ENCODE peak calls at places on chromosomes 4 and X, in six cellular contexts. N is fibroblast of the aortic adventitia, U is choroid plexus epithelial cell, Z is GM12865, H is heart left ventricle, F is B cell. K is an unnamed sample.

GRCh38 chr4:88015659-88016295 is 8.3 kb downstream of the PKD2 start:
- DNase-seq in Z (no peak), H (no peak), N (no peak), U (no peak), F (no peak), K (no peak)

GRCh38 chr4:118270492-118270891 is 82.3 kb downstream of the PRSS12 start:
- DNase-seq in N (peak), F (no peak), U (peak), Z (peak), H (no peak), K (no peak)

GRCh38 chr4:121397941-121398601 is 17.3 kb upstream of the QRFPR start:
- DNase-seq in N (no peak), Z (no peak), H (peak), U (no peak), F (no peak), K (no peak)

GRCh38 chr4:153603258-153603657 is 80.8 kb upstream of the TLR2 start:
- DNase-seq in H (no peak), Z (no peak), U (no peak), F (no peak), N (no peak), K (no peak)

GRCh38 chr4:74624351-74625151 is 169.8 kb downstream of the BTC start:
- DNase-seq in N (peak), H (no peak), F (no peak), Z (no peak), U (peak), K (peak)

GRCh38 chrX:13140007-13140406 is 95.6 kb upstream of the FAM9C start:
- DNase-seq in U (no peak), Z (no peak), H (no peak), F (no peak), N (no peak), K (no peak)

GRCh38 chrX:9888953-9889470 is 78.1 kb upstream of the CLDN34 start:
- DNase-seq in F (no peak), Z (no peak), U (no peak), H (no peak), N (no peak), K (no peak)

GRCh38 chr4:137238456-137238855 is 293.8 kb downstream of the PCDH18 start:
- DNase-seq in F (no peak), H (no peak), U (no peak), Z (no peak), N (no peak), K (no peak)

GRCh38 chr4:163600731-163601130 is 106.2 kb downstream of the TMA16 start:
- DNase-seq in H (no peak), N (no peak), F (no peak), Z (no peak), U (no peak), K (no peak)

GRCh38 chr4:7697326-7697725 is 242.3 kb downstream of the AFAP1 start:
- DNase-seq in U (no peak), F (no peak), H (no peak), Z (no peak), N (no peak), K (no peak)

GRCh38 chr4:71009796-71010588 is 16.5 kb downstream of the DCK start:
- DNase-seq in H (no peak), N (peak), F (peak), U (peak), Z (peak), K (no peak)

GRCh38 chrX:153984351-153985178 is 12.0 kb downstream of the TMEM187 start:
- DNase-seq in F (peak), Z (peak), H (no peak), U (no peak), N (no peak), K (no peak)

GRCh38 chr4:189979196-189980047 is 38.8 kb downstream of the FRG1 start:
- DNase-seq in Z (no peak), N (no peak), H (no peak), F (no peak), U (no peak), K (no peak)

DNA sequence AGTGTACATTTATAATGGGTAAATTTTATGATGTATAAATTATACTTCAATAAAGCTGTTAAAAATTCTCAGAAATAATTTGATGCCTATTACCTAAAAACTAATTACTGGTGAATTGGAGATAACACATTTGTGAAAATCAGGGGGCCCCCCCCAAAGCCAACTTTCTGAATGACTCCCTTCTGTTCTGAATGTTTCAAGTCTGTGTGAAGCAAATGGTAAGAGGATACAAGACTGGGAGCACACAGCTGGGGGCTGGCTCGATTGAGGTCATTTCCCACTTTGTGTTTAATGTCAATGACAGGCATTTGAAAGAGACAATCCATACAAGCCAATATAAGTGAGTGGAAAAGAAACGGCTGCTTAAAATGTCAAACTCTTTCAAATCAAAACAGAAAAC is 155.8 kb downstream of the SH2D1A start:
- DNase-seq in F (no peak), U (no peak), Z (no peak), N (no peak), H (no peak), K (no peak)
- TF ChIP-seq CTCF in F (no peak), U (no peak), Z (no peak), N (no peak), H (no peak), K (no peak)

GRCh38 chrX:413322-414201 is 26.9 kb upstream of the PPP2R3B start:
- DNase-seq in H (peak), U (peak), F (no peak), Z (no peak), N (peak), K (no peak)
- TF ChIP-seq CTCF in H (no peak), U (peak), F (no peak), Z (no peak), N (no peak), K (no peak)

GRCh38 chrX:109384569-109385174 is 97.2 kb downstream of the GUCY2F start:
- DNase-seq in F (no peak), U (peak), N (peak), H (no peak), Z (peak), K (peak)
- TF ChIP-seq CTCF in F (no peak), U (peak), N (peak), H (peak), Z (peak), K (peak)

GRCh38 chr4:185640809-185641675 is 105.7 kb upstream of the PDLIM3 start:
- DNase-seq in Z (peak), N (peak), F (no peak), U (peak), H (no peak), K (no peak)
- TF ChIP-seq CTCF in Z (peak), N (peak), F (peak), U (peak), H (peak), K (no peak)

GRCh38 chr4:146343199-146343598 is 128.9 kb downstream of the REELD1 start:
- DNase-seq in F (no peak), N (no peak), U (no peak), Z (peak), H (no peak), K (no peak)

GRCh38 chr4:146338512-146338911 is 124.2 kb downstream of the REELD1 start:
- DNase-seq in N (peak), F (no peak), U (peak), Z (peak), H (no peak), K (no peak)

GRCh38 chr4:146342600-146343192 is 128.4 kb downstream of the REELD1 start:
- DNase-seq in U (peak), N (peak), H (no peak), Z (peak), F (peak), K (peak)

GRCh38 chr4:146343776-146344175 is 129.4 kb downstream of the REELD1 start:
- DNase-seq in H (no peak), N (no peak), F (no peak), Z (no peak), U (no peak), K (no peak)

GRCh38 chr4:146340798-146341197 is 126.5 kb downstream of the REELD1 start:
- DNase-seq in F (no peak), Z (peak), U (peak), H (no peak), N (peak), K (no peak)
- TF ChIP-seq CTCF in F (peak), Z (peak), U (peak), H (peak), N (peak), K (no peak)

GRCh38 chr4:2931765-2932560 is 31.2 kb downstream of the NOP14 start:
- DNase-seq in F (peak), Z (peak), N (no peak), H (peak), U (no peak), K (no peak)
- TF ChIP-seq CTCF in F (peak), Z (peak), N (no peak), H (no peak), U (no peak), K (no peak)

GRCh38 chrX:110466790-110467189 is 108.1 kb downstream of the RTL9 start:
- DNase-seq in F (no peak), Z (no peak), U (no peak), N (no peak), H (no peak), K (no peak)

DNA sequence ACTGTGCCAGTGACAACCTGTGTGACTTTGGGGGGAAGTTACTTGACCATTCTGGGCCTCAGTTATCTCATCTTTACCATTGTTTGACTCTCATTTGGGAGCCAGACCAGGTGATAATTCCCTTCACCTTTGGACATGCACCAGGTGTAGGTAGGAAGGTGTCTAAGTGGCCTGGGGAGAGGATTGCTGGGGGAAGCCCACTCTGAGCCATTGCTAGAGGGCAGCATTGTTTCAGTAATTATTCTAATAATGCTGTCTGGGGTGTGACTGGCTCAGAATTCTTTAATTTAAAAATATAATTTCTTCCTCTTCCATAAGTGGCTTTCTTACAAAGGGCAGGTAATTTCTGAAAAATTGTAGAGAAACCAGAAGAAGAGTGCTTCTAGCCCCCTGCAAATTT is 104.3 kb downstream of the RTL9 start:
- DNase-seq in U (no peak), H (no peak), Z (no peak), N (peak), F (no peak), K (peak)
- TF ChIP-seq CTCF in U (no peak), H (peak), Z (no peak), N (peak), F (no peak), K (no peak)

GRCh38 chrX:104486691-104487090 is 79.3 kb upstream of the IL1RAPL2 start:
- DNase-seq in Z (no peak), H (no peak), N (no peak), F (no peak), U (no peak), K (no peak)

DNA sequence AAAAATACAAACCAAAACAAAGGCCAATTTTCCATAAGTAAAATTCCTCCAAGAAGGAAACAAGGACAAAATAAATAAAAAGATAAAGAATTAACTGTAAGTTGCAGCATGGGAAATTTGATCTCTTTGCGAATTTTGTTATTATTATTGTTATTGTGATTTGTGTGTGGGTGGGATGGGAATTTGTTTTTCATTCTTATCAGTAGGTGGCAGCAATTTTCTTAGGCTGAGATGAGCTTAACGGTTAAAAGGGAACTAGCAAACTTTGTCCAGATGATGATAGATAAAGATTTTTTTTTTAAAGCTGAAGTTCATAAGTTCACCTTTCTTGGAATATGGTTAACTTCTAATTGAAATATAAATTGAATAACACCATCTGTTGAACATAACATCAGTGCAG is 83.2 kb upstream of the IL1RAPL2 start:
- DNase-seq in Z (no peak), H (no peak), U (peak), F (no peak), N (no peak), K (no peak)
- TF ChIP-seq CTCF in Z (peak), H (no peak), U (peak), F (no peak), N (no peak), K (no peak)

DNA sequence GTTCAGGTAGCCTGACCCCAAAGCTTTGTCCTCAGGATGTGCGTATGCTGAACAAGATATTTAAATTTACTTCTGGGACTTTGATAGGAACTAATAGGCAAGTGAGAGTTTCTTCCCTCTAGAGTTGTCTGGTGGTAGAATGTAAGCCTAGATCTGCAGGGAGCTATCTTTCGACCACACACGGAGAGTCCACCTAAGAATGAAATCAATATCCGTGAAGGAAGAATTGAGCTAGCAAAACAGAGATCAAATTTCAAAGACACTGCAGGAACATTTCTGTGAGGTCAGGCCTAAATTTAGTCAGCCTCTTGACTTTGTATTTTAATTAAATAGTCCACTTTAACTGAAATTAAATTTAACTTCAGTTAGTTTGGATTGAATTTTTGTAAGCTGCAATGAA is 871.3 kb downstream of the RAB28 start:
- DNase-seq in N (no peak), U (peak), F (no peak), H (no peak), Z (no peak), K (no peak)
- TF ChIP-seq CTCF in N (no peak), U (no peak), F (no peak), H (no peak), Z (no peak), K (no peak)

K was measured in Calu3.